ENCODE peak calls at places on chromosomes 12 and 14, in seven cellular contexts. Q is HCT116, M is GM23248, R is PC-3, S is GM23338, L is hepatocyte, Z is MM.1S. C is an unnamed sample.

GRCh38 chr14:95320076-95320895 is 578 bp upstream of the CLMN start:
- DNase-seq in Z (no peak), L (no peak), S (peak), M (no peak), Q (no peak), R (no peak), C (no peak)

GRCh38 chr14:102939820-102940561 is 17.5 kb downstream of the AMN start:
- DNase-seq in M (no peak), R (no peak), S (no peak), L (no peak), Z (no peak), Q (no peak), C (no peak)

GRCh38 chr12:76006028-76006916 is 25.3 kb downstream of the PHLDA1 start:
- DNase-seq in M (no peak), S (no peak), Q (no peak), L (no peak), R (no peak), Z (no peak), C (no peak)

GRCh38 chr14:102140027-102140749 is 491 bp downstream of the WDR20 start:
- DNase-seq in M (peak), S (peak), R (no peak), L (peak), Z (no peak), Q (no peak), C (peak)

GRCh38 chr14:68674538-68675232 is 118.2 kb downstream of the ZFP36L1 start:
- DNase-seq in M (no peak), Z (no peak), L (no peak), Q (no peak), R (no peak), S (no peak), C (no peak)

GRCh38 chr14:20332946-20333782 is at the start of gene CCNB1IP1:
- DNase-seq in S (peak), R (peak), Z (peak), Q (peak), M (peak), L (peak), C (peak)

GRCh38 chr14:39229222-39229543 is 4.5 kb upstream of the MIA2 start:
- DNase-seq in Q (no peak), Z (no peak), S (no peak), R (no peak), L (no peak), M (peak), C (no peak)

GRCh38 chr12:49019435-49020317 is 1.1 kb upstream of the PRKAG1 start:
- DNase-seq in Q (no peak), R (peak), S (peak), Z (peak), L (peak), M (peak), C (peak)

GRCh38 chr14:89214221-89214965 is 202.6 kb downstream of the FOXN3 start:
- DNase-seq in M (no peak), R (peak), L (peak), Q (no peak), S (peak), Z (no peak), C (peak)

GRCh38 chr14:73786632-73786941 is 65.0 kb upstream of the PTGR2 start:
- DNase-seq in Q (no peak), S (peak), M (peak), L (peak), R (peak), Z (no peak), C (peak)

GRCh38 chr12:4911316-4911994 is 1.8 kb downstream of the KCNA1 start:
- DNase-seq in S (peak), L (no peak), M (no peak), R (no peak), Z (no peak), Q (no peak), C (no peak)

GRCh38 chr12:4909734-4910501 is at the start of gene KCNA1:
- DNase-seq in L (peak), M (peak), Z (no peak), Q (no peak), S (peak), R (no peak), C (peak)

GRCh38 chr12:4909397-4909733 is 340 bp upstream of the KCNA1 start:
- DNase-seq in R (no peak), S (peak), Z (no peak), M (peak), L (peak), Q (no peak), C (peak)

GRCh38 chr12:4908694-4909396 is 860 bp upstream of the KCNA1 start:
- DNase-seq in M (peak), Z (no peak), R (no peak), L (peak), S (peak), Q (no peak), C (peak)

DNA sequence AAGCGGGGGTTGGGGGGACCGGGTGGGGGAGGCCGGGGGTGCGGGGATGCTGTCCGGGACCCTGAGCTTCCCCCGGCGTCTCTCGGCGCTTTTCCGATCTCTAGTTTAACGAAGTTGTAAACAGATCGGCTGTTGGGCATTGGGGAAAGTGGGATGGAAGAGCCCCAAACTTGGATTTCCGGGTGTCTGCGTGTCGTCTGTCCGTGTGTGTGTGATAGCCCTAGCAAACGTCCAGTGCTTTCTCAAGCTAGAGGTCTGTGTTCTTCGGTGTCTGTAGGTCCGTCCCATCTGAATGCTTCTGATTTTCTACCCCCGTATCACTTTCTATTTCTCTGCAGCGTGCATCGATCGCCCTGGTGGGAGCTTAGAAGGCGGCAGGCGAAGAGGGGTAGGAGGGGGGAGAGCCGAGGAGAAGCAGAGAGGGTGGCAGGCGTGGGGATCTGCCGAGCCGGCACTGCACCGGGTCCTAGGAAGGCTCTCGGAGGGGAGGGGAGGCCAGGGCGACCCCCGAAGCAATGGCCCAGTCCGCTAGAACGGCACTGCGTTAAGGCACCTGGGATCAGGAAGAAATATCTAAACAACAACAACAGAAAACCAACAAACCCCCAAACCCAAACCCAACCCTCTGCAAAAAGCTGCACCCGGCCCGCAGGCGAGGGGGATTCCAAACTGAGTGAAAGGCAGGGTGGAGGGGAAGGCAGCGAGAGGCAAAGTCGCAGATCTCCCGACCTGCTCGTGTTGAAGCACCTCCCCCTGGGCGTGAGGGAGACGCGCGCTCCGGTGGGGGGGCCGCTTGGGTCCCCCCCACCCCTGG is 1.0 kb downstream of the KCNA1 start:
- DNase-seq in S (peak), R (no peak), L (no peak), Z (peak), M (peak), Q (no peak), C (peak)
- TF ChIP-seq EZH2 in S (peak), R (no peak), L (no peak), Z (no peak), M (peak), Q (no peak), C (peak)

GRCh38 chr12:132730353-132730752 is 19.7 kb downstream of the PGAM5 start:
- DNase-seq in L (no peak), R (no peak), Z (no peak), Q (no peak), M (no peak), S (no peak), C (no peak)
- TF ChIP-seq EZH2phosphoT487 in L (no peak), R (no peak), Z (no peak), Q (no peak), M (no peak), S (no peak), C (no peak)

DNA sequence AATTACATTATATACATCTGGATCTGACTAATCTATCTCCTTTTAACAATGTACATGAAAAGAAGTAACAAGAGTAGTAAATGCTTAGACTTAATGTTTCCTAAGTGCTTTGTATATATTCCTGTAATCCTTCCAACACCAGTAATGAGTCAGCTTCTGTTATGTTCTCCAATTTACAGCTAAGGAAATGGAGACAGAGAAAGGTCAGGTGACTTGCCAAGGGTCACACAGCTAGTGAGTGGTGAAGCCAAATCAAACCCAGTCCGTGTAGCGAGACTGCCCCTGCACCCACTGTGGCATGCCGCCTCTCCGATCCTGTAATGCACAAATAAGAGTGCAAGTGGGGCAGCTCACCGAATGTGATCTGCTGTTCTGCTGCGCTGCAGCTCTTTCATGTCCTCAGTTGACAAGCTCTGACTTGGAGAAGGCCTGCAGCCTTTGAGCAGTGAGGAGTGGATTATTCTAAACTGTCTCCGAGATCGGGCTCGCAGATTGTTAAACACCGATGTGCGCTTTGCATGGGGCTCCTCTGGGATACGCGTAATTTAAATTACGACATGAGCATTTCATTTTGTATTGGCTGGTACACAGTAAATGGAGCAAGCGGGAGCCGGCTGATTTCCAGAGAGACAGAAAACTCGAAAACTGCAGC is 65.1 kb upstream of the KTN1 start:
- DNase-seq in L (no peak), M (peak), R (peak), Q (peak), Z (no peak), S (no peak), C (no peak)
- H3K4me3 ChIP-seq in L (no peak), M (no peak), R (no peak), Q (no peak), Z (no peak), S (no peak), C (no peak)

DNA sequence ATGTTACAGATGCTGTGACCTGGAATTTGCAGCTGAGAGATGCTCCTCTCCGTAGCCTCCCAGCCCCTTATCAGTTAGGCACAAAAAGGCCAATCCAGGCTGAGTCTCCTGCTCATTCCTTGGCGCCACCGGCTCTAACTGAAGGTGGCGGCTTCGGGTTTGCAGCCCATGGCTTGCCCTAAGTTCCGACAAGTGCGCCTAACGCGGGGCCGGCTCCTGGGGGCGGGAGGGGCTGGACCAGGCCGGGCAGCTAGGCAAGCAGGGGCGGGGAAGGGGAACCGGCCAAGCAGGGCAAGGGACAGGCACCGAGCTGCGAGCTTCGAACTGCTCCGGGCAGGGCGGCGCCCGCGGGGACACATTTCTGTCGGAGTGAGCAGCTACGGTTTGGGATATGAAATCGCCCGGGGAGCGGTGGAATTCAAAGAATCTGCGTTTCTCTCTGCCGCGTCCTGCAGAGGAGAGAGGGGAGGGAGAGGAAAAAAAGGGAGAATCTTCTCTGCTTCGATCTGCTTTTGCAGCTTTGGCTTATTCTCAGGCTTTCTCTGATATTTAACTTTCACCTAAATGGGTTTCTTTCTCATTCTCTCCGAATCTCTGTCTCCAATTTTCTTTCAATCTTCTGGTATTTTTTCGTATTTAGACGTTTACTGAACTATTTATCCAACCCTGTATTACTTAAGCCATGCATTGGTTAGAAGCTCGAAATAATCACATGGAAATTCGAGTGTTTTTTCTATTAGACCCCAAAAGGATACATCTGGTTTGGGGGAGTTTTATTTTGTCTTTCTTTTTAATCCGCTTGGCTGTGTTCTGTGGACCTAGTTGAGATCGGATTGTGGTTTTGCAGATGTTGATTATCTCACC is 1.6 kb upstream of the HOXC12 start:
- DNase-seq in M (no peak), L (no peak), S (peak), R (peak), Z (no peak), Q (peak), C (peak)
- TF ChIP-seq EZH2 in M (peak), L (no peak), S (peak), R (no peak), Z (no peak), Q (no peak), C (peak)

GRCh38 chr12:64299628-64300027 is 77.5 kb upstream of the KICS2 start:
- DNase-seq in L (no peak), S (no peak), Z (no peak), R (no peak), Q (no peak), M (no peak), C (no peak)

DNA sequence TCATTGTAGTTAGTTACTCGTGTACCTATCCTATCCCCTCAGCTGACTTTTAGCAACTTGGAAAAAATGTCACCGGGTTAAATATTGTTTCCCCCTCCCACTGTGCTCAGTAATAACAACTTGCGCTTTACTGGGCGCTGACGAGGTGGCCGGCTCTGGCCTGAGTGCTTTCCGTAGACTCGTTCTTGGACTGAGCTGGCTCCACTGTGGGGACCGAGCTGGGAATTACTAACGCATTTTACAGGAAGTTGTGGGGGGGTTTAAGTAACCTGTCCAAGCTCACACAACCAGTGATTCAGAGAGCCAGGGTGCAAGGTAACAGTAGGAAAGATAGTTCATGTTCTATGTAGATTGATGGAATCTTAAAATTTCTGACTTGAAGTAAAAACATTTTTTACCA is 82.5 kb upstream of the KICS2 start:
- DNase-seq in M (no peak), L (no peak), R (no peak), Q (no peak), S (no peak), Z (no peak), C (no peak)
- TF ChIP-seq EZH2phosphoT487 in M (no peak), L (no peak), R (no peak), Q (no peak), S (no peak), Z (no peak), C (no peak)

DNA sequence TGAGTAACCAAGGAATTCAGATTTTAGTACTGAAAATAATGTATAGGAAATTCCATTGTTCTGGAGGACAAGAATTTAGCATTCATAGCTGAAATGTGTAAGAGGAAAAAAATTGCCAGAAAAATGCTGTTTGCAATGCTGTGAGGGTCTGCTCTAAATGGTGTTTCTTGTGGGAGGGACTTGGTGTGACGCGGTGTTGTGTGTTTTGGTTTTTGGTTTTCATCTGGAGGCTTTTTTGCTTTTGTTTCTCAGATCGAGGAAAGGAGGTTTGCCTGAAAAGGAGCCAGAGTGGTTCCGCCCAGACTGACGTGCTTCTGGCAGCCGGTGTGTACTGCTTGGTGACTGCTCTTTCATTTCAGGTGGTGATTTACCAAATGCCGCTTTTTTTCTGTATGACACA is 211.8 kb upstream of the HMGA2 start:
- DNase-seq in L (no peak), R (no peak), S (no peak), Z (no peak), Q (no peak), M (no peak), C (no peak)
- H3K4me3 ChIP-seq in L (no peak), R (no peak), S (no peak), Z (no peak), Q (no peak), M (no peak), C (no peak)

DNA sequence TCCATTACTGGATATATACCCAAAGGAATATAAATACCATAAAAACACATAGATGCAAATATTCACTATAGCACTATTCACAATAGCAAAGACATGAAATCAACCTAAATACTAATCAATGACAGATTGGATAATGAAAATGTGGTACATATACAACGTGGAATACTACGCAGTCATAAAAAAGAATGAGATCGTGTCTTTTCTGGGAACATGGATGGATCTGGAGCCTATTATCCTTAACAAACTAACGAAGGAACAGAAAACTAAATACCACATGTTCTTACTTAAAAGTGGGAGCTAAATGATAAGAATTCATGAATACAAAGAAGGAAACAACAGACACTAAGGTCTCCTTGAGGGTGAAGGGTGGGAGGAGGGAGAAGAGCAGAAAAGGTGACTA is 76.5 kb downstream of the SLC38A4 start:
- DNase-seq in Z (no peak), S (no peak), L (no peak), R (no peak), M (no peak), Q (no peak), C (no peak)
- TF ChIP-seq EZH2 in Z (no peak), S (no peak), L (no peak), R (no peak), M (no peak), Q (no peak), C (no peak)

GRCh38 chr14:49972840-49973239 is 80.0 kb downstream of the ARF6 start:
- DNase-seq in S (no peak), L (peak), M (peak), R (peak), Q (peak), Z (peak), C (no peak)
- TF ChIP-seq EZH2phosphoT487 in S (no peak), L (no peak), M (no peak), R (no peak), Q (no peak), Z (no peak), C (no peak)